ENCODE peak calls at places on chromosomes 5 and 9, in ten cellular contexts. Z is fibroblast of the aortic adventitia; K is dorsolateral prefrontal cortex; E is CD8-positive, alpha-beta T cell; H is neural progenitor cell; C is nephron progenitor cell; A is cardiac fibroblast; L is GM20000; B is lower leg skin; P is left ventricle myocardium inferior. S is an unnamed sample.
A peak's percentile ranks its signal among the peaks of the same experiment; 100 is the strongest.

GRCh38 chr5:8019719-8020218 is 150.8 kb downstream of the MTRR start:
- DNase-seq in L (no peak), P (no peak), E (no peak), H (no peak), Z (no peak), C (no peak), K (no peak), A (no peak), B (no peak), S (no peak)

GRCh38 chr9:129671519-129671918 is 6.1 kb downstream of the PRRX2 start:
- DNase-seq in B (no peak), L (no peak), K (no peak), Z (no peak), A (no peak), E (no peak), H (no peak), C (no peak), P (no peak), S (no peak)

GRCh38 chr5:82885657-82886389 is 191.4 kb downstream of the TMEM167A start:
- DNase-seq in A (no peak), C (no peak), K (no peak), E (no peak), L (peak; percentile 23), B (no peak), H (no peak), P (no peak), Z (peak; percentile 23), S (no peak)

GRCh38 chr5:3911111-3911510 is 315.5 kb downstream of the IRX1 start:
- DNase-seq in P (no peak), C (no peak), L (no peak), K (no peak), E (no peak), B (no peak), Z (no peak), A (no peak), H (no peak), S (no peak)

GRCh38 chr9:71861618-71862017 is 49.4 kb downstream of the ABHD17B start:
- DNase-seq in L (no peak), K (no peak), B (no peak), H (no peak), E (no peak), C (no peak), P (no peak), Z (no peak), A (no peak), S (no peak)

GRCh38 chr9:134130503-134131375 is 5.1 kb upstream of the WDR5 start:
- DNase-seq in E (no peak), P (peak; percentile 73), B (no peak), K (no peak), A (peak; percentile 31), L (no peak), Z (peak; percentile 60), H (peak; percentile 90), C (peak; percentile 47), S (no peak)

GRCh38 chr5:115414406-115415142 is 118.1 kb upstream of the CCDC112 start:
- DNase-seq in B (no peak), C (no peak), A (peak; percentile 83), H (no peak), L (peak; percentile 14), P (no peak), E (no peak), K (no peak), Z (peak; percentile 80), S (no peak)

GRCh38 chr9:118331622-118332045 is 627.4 kb downstream of the TLR4 start:
- DNase-seq in L (no peak), K (no peak), B (no peak), Z (peak; percentile 48), A (peak; percentile 0), H (no peak), E (no peak), P (no peak), C (no peak), S (peak; percentile 60)

GRCh38 chr5:150473673-150474358 is 24.3 kb upstream of the RPS14 start:
- DNase-seq in B (no peak), H (peak; percentile 80), P (no peak), C (no peak), Z (peak; percentile 37), L (no peak), A (no peak), E (no peak), K (no peak), S (no peak)

GRCh38 chr9:111997831-111998230 is 101.2 kb downstream of the UGCG start:
- DNase-seq in A (no peak), K (no peak), B (no peak), L (no peak), C (no peak), H (no peak), P (no peak), E (no peak), Z (no peak), S (no peak)

GRCh38 chr5:102700916-102701315 is 54.2 kb upstream of the PAM start:
- DNase-seq in B (no peak), E (no peak), H (no peak), L (no peak), Z (no peak), A (no peak), K (no peak), C (no peak), P (no peak), S (no peak)

GRCh38 chr5:147822686-147823491 is 8.6 kb downstream of the SPINK1 start:
- DNase-seq in C (peak; percentile 32), L (peak; percentile 45), Z (peak; percentile 71), B (no peak), E (peak; percentile 6), P (peak; percentile 17), K (peak; percentile 56), A (peak; percentile 77), H (peak; percentile 73), S (no peak)

GRCh38 chr9:131731237-131731995 is 8.5 kb downstream of the RAPGEF1 start:
- DNase-seq in A (no peak), E (no peak), P (no peak), H (no peak), B (no peak), K (no peak), C (no peak), L (no peak), Z (no peak), S (no peak)

GRCh38 chr5:5351288-5352089 is 71.0 kb upstream of the ICE1 start:
- DNase-seq in B (no peak), E (no peak), L (no peak), C (no peak), K (no peak), Z (peak; percentile 48), H (peak; percentile 70), P (no peak), A (peak; percentile 12), S (no peak)

GRCh38 chr5:98106116-98107088 is 667.1 kb upstream of the RGMB start:
- DNase-seq in P (no peak), Z (no peak), H (no peak), A (no peak), B (no peak), L (no peak), E (no peak), K (no peak), C (no peak), S (no peak)

GRCh38 chr5:43041669-43042175 is 1.6 kb upstream of the ANXA2R start:
- DNase-seq in C (peak; percentile 70), Z (peak; percentile 91), H (no peak), K (no peak), E (no peak), L (no peak), A (peak; percentile 86), B (peak; percentile 93), P (no peak), S (peak; percentile 68)

GRCh38 chr9:135240871-135241311 is 153.4 kb downstream of the OLFM1 start:
- DNase-seq in B (no peak), C (no peak), H (no peak), A (no peak), P (no peak), K (peak; percentile 78), Z (no peak), E (no peak), L (no peak), S (no peak)

GRCh38 chr5:32059779-32060178 is 114.3 kb downstream of the GOLPH3 start:
- DNase-seq in Z (no peak), H (no peak), L (no peak), B (no peak), A (no peak), K (no peak), P (no peak), E (no peak), C (no peak), S (no peak)

DNA sequence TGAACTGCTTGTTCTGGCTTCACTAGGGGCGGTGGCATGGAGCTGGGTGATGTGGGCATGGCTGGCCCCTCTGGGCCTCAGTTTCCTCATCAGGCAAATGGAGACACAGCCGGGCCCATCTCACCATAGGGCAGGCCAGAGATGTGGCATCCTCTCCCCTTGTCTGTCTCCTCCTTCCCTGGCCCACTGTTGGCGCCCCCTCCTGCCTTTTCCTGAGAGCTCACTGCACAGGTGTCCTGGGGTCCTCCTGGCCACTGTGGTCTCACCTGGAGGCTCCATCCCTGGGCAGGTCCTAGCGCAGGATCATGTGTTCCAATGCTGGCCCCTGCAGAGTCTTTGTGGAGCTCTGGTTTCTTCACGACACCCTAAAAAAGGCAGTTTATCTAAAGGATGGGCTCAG is 53.5 kb downstream of the NEK6 start:
- DNase-seq in K (no peak), C (no peak), B (no peak), H (no peak), E (no peak), Z (no peak), L (no peak), P (no peak), A (no peak), S (no peak)
- TF ChIP-seq CTCF in K (no peak), C (no peak), B (no peak), H (peak; percentile 19), E (no peak), Z (no peak), L (no peak), P (no peak), A (no peak), S (no peak)

DNA sequence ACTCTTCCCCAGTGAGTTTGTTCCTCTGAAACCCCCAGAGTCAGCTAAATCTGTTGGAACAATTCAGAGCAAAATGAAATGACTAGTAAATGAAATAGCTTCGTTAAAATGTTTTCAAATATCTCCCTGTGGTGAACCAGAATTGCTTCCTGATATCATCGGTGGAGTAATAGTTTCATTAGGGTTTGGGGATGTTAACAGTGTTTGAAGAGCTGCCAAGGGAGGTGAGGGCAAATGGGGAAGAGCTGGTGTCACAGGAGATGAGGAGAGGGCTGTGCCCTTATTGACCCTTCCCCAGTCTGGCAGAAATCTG is 4.3 kb upstream of the C7 start:
- DNase-seq in Z (no peak), A (no peak), H (no peak), K (no peak), C (no peak), L (no peak), P (no peak), E (no peak), B (no peak), S (no peak)
- TF ChIP-seq CTCF in Z (no peak), A (no peak), H (no peak), K (no peak), C (no peak), L (no peak), P (no peak), E (no peak), B (no peak), S (peak; percentile 47)

GRCh38 chr9:18002718-18003438 is 424.0 kb downstream of the SH3GL2 start:
- DNase-seq in Z (no peak), P (no peak), H (no peak), K (no peak), B (no peak), C (no peak), E (no peak), A (no peak), L (no peak), S (no peak)
- TF ChIP-seq CTCF in Z (no peak), P (no peak), H (no peak), K (no peak), B (no peak), C (no peak), E (no peak), A (no peak), L (no peak), S (no peak)

GRCh38 chr9:34611811-34612787 is at the start of gene RPP25L:
- DNase-seq in E (peak; percentile 65), K (peak; percentile 61), H (peak; percentile 95), Z (peak; percentile 72), A (peak; percentile 87), B (peak; percentile 95), L (peak; percentile 96), P (peak; percentile 87), C (peak; percentile 93), S (peak; percentile 85)
- TF ChIP-seq CTCF in E (no peak), K (peak; percentile 21), H (no peak), Z (no peak), A (no peak), B (no peak), L (no peak), P (no peak), C (no peak), S (no peak)